ENCODE peak calls at places on chromosomes 4 and X, in five cellular contexts. N is cardiac muscle cell, E is iPS DF 6.9, D is adrenal gland, G is AG04450. B is an unnamed sample.

GRCh38 chr4:6471303-6472007 is 959 bp downstream of the PPP2R2C start:
- DNase-seq in N (no peak), E (no peak), D (no peak), G (no peak), B (no peak)

GRCh38 chr4:92305878-92306520 is 2.2 kb downstream of the GRID2 start:
- DNase-seq in N (peak; percentile 37), E (no peak), D (no peak), G (no peak), B (no peak)

GRCh38 chrX:125436855-125437254 is 117.2 kb downstream of the TEX13C start:
- DNase-seq in N (peak; percentile 47), E (no peak), D (no peak), G (no peak), B (peak; percentile 2)

GRCh38 chrX:9183481-9183880 is 149.6 kb upstream of the FAM9B start:
- DNase-seq in N (no peak), E (no peak), D (no peak), G (no peak), B (no peak)

GRCh38 chr4:94454405-94454804 is 2.7 kb downstream of the PDLIM5 start:
- DNase-seq in N (no peak), E (no peak), D (no peak), G (no peak), B (no peak)

GRCh38 chrX:68428431-68428830 is 4.9 kb downstream of the OPHN1 start:
- DNase-seq in N (no peak), E (no peak), D (no peak), G (no peak), B (no peak)

GRCh38 chr4:9704551-9705332 is 76.7 kb upstream of the DRD5 start:
- DNase-seq in N (no peak), E (no peak), D (no peak), G (no peak), B (no peak)

GRCh38 chr4:149785686-149786431 is 29.8 kb downstream of the IQCM start:
- DNase-seq in N (no peak), E (peak; percentile 20), D (no peak), G (no peak), B (no peak)

GRCh38 chrX:97747346-97747745 is 863.6 kb downstream of the RPA4 start:
- DNase-seq in N (no peak), E (no peak), D (no peak), G (no peak), B (no peak)

GRCh38 chr4:15756361-15756861 is 21.7 kb upstream of the CD38 start:
- DNase-seq in N (no peak), E (no peak), D (no peak), G (no peak), B (peak; percentile 94)

GRCh38 chrX:124488412-124489161 is 142.2 kb downstream of the SH2D1A start:
- DNase-seq in N (no peak), E (no peak), D (no peak), G (no peak), B (no peak)

GRCh38 chr4:67871867-67872266 is 11.9 kb downstream of the TMPRSS11D start:
- DNase-seq in N (peak; percentile 52), E (no peak), D (no peak), G (no peak), B (peak; percentile 28)

GRCh38 chr4:37392540-37393255 is 148.2 kb downstream of the NWD2 start:
- DNase-seq in N (no peak), E (no peak), D (peak; percentile 48), G (no peak), B (no peak)

GRCh38 chr4:47505666-47506065 is 20.6 kb downstream of the ATP10D start:
- DNase-seq in N (no peak), E (no peak), D (no peak), G (no peak), B (no peak)

GRCh38 chr4:77617203-77617602 is 11.6 kb downstream of the CXCL13 start:
- DNase-seq in N (no peak), E (no peak), D (no peak), G (no peak), B (no peak)

GRCh38 chr4:6760865-6761264 is 21.7 kb upstream of the KIAA0232 start:
- DNase-seq in N (no peak), E (no peak), D (no peak), G (no peak), B (no peak)

GRCh38 chrX:152989292-152989658 is 4.6 kb downstream of the PNMA5 start:
- DNase-seq in N (no peak), E (no peak), D (no peak), G (no peak), B (peak; percentile 54)

GRCh38 chr4:6109842-6110560 is 90.3 kb downstream of the JAKMIP1 start:
- DNase-seq in N (no peak), E (peak; percentile 72), D (no peak), G (no peak), B (no peak)

GRCh38 chr4:152408514-152409327 is 127.2 kb downstream of the FBXW7 start:
- DNase-seq in N (peak; percentile 49), E (no peak), D (no peak), G (no peak), B (peak; percentile 36)

GRCh38 chr4:38449506-38450174 is 214.4 kb upstream of the KLF3 start:
- DNase-seq in N (no peak), E (peak; percentile 16), D (no peak), G (no peak), B (no peak)
- H3K27ac ChIP-seq in N (no peak overlapping the region), E (no peak overlapping the region), D (no peak overlapping the region), G (no peak overlapping the region), B (no peak overlapping the region)

GRCh38 chrX:24148118-24148517 is 1.4 kb upstream of the ZFX start:
- DNase-seq in N (no peak), E (no peak), D (no peak), G (no peak), B (no peak)

GRCh38 chrX:24144528-24144927 is 5.0 kb upstream of the ZFX start:
- DNase-seq in N (no peak), E (no peak), D (no peak), G (no peak), B (no peak)

GRCh38 chrX:24145340-24146186 is 4.0 kb upstream of the ZFX start:
- DNase-seq in N (no peak), E (no peak), D (no peak), G (no peak), B (no peak)

GRCh38 chrX:24147165-24147564 is 2.4 kb upstream of the ZFX start:
- DNase-seq in N (no peak), E (no peak), D (no peak), G (no peak), B (no peak)

DNA sequence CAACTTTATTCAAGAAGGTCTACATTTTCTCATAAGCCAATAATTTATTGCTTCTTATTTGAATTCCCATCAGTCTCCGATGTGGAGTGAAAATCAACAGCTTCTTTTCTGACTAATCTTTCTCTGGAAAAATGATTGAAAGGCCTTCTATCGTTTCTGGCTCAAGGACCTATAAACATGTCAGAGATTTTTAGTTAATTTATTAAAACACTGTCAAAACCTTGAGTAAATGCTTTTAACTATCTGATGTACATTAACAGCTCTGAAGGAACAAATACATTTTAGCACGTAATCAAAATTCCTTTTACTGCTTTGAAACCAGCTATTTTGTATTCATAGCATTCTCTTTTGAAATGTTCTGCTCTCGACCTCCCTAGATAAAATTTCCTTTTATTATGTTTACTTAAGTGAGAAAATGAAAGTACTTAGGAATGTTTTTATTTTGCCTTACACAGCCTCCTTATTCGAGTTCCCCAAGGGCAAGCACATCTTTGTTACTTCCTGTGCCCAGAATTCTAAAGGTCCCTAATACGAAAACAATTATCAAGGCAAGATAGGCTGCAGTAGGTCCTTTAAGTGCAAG is 3.2 kb upstream of the ZFX start:
- DNase-seq in N (no peak), E (no peak), D (no peak), G (no peak), B (no peak)
- H3K4me3 ChIP-seq in N (no peak overlapping the region), E (no peak overlapping the region), D (no peak overlapping the region), G (peak overlapping the region; percentile 10), B (no peak overlapping the region)

GRCh38 chr4:3386486-3386885 is 55.3 kb upstream of the HGFAC start:
- DNase-seq in N (no peak), E (no peak), D (no peak), G (no peak), B (no peak)

GRCh38 chr4:3387154-3387942 is 54.4 kb upstream of the HGFAC start:
- DNase-seq in N (no peak), E (no peak), D (no peak), G (no peak), B (no peak)

GRCh38 chr4:3389186-3389878 is 52.4 kb upstream of the HGFAC start:
- DNase-seq in N (no peak), E (no peak), D (no peak), G (no peak), B (peak; percentile 29)

GRCh38 chr4:3388461-3389185 is 53.1 kb upstream of the HGFAC start:
- DNase-seq in N (peak; percentile 78), E (no peak), D (no peak), G (peak; percentile 10), B (peak; percentile 64)

DNA sequence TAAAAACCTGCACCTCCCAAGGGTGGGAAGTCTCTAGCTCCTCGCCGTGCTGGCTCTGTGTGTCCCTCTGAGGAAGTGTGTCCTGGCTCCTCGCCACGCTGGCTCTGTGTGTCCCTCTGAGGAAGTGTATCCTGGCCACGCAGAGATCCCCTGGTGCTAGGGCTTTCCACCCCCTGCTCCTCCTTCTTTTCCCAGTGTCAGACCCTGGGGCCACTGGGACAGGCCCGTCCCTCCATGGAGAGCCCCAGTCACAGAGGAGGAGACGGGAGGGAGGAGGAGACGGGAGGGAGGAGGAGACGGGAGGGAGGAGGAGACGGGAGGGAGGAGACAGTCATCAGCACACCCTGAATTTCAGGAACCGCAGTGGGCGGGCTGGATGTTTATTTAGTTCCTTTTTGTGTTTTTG is 53.8 kb upstream of the HGFAC start:
- DNase-seq in N (peak; percentile 44), E (no peak), D (peak; percentile 88), G (no peak), B (peak; percentile 81)
- H3K27ac ChIP-seq in N (peak overlapping the region; percentile 88), E (no peak overlapping the region), D (no peak overlapping the region), G (no peak overlapping the region), B (peak overlapping the region; percentile 74)

GRCh38 chrX:49199315-49199595 is 738 bp downstream of the SYP start:
- DNase-seq in N (no peak), E (no peak), D (no peak), G (no peak), B (no peak)

GRCh38 chrX:49198540-49199314 is 1.3 kb downstream of the SYP start:
- DNase-seq in N (no peak), E (no peak), D (no peak), G (no peak), B (no peak)

GRCh38 chrX:49197543-49198087 is 2.4 kb downstream of the SYP start:
- DNase-seq in N (no peak), E (no peak), D (no peak), G (no peak), B (no peak)

GRCh38 chrX:49202022-49202421 is 2.0 kb upstream of the SYP start:
- DNase-seq in N (no peak), E (no peak), D (no peak), G (no peak), B (no peak)

GRCh38 chrX:49199906-49200771 is at the start of gene SYP:
- DNase-seq in N (peak; percentile 91), E (no peak), D (peak; percentile 94), G (peak; percentile 46), B (no peak)
- H3K4me3 ChIP-seq in N (no peak within 1 kb of the TSS), E (peak within 1 kb of the TSS; percentile 49), D (no peak within 1 kb of the TSS), G (peak within 1 kb of the TSS; percentile 39), B (peak within 1 kb of the TSS; percentile 21)

GRCh38 chr4:112145326-112145819 is at the start of gene FAM241A:
- DNase-seq in N (peak; percentile 92), E (no peak), D (peak; percentile 86), G (peak; percentile 38), B (peak; percentile 49)
- H3K27ac ChIP-seq in N (peak within 1 kb of the TSS; percentile 15), E (no peak within 1 kb of the TSS), D (no peak within 1 kb of the TSS), G (no peak within 1 kb of the TSS), B (peak within 1 kb of the TSS; percentile 84)

GRCh38 chrX:16711219-16712115 is 1.0 kb downstream of the CTPS2 start:
- DNase-seq in N (peak; percentile 51), E (no peak), D (no peak), G (no peak), B (no peak)
- H3K4me3 ChIP-seq in N (peak overlapping the region; percentile 88), E (peak overlapping the region; percentile 59), D (peak overlapping the region; percentile 68), G (peak overlapping the region; percentile 66), B (peak overlapping the region; percentile 71)

GRCh38 chrX:100990139-100990538 is 20.6 kb downstream of the ARL13A start:
- DNase-seq in N (no peak), E (no peak), D (no peak), G (no peak), B (no peak)
- H3K27ac ChIP-seq in N (no peak overlapping the region), E (no peak overlapping the region), D (no peak overlapping the region), G (no peak overlapping the region), B (no peak overlapping the region)

B was measured in HL-60.